ENCODE peak calls at places on chromosomes 1 and 21, in four cellular contexts. X is left ventricle myocardium inferior, I is progenitor cell of endocrine pancreas, A is MM.1S. J is an unnamed sample.

GRCh38 chr21:45255381-45256020 is 32.2 kb downstream of the POFUT2 start:
- DNase-seq in X (no peak), I (peak; percentile 9), A (peak; percentile 87), J (no peak)

GRCh38 chr1:55938861-55939260 is 640.5 kb downstream of the PLPP3 start:
- DNase-seq in X (no peak), I (no peak), A (no peak), J (no peak)

GRCh38 chr1:197399691-197400521 is 131.9 kb downstream of the CRB1 start:
- DNase-seq in X (no peak), I (no peak), A (peak; percentile 71), J (no peak)

GRCh38 chr1:217660353-217661062 is 29.4 kb downstream of the SPATA17 start:
- DNase-seq in X (no peak), I (no peak), A (peak; percentile 44), J (no peak)

GRCh38 chr1:40075251-40075650 is 21.8 kb downstream of the PPT1 start:
- DNase-seq in X (no peak), I (no peak), A (no peak), J (no peak)

GRCh38 chr1:23100074-23100748 is 68.4 kb downstream of the LUZP1 start:
- DNase-seq in X (no peak), I (no peak), A (no peak), J (peak; percentile 54)

GRCh38 chr1:246798606-246799496 is 74.6 kb downstream of the SCCPDH start:
- DNase-seq in X (peak; percentile 35), I (no peak), A (no peak), J (no peak)

GRCh38 chr1:41122851-41123518 is 101.5 kb upstream of the SLFNL1 start:
- DNase-seq in X (no peak), I (no peak), A (no peak), J (no peak)

GRCh38 chr1:10681296-10682113 is 114.9 kb downstream of the CASZ1 start:
- DNase-seq in X (no peak), I (no peak), A (no peak), J (no peak)

GRCh38 chr1:89873250-89873649 is 52.4 kb downstream of the LRRC8D start:
- DNase-seq in X (no peak), I (no peak), A (no peak), J (no peak)

GRCh38 chr1:234473123-234473522 is 5.9 kb downstream of the TARBP1 start:
- DNase-seq in X (no peak), I (no peak), A (no peak), J (no peak)

GRCh38 chr1:6646499-6647148 is 22.0 kb downstream of the THAP3 start:
- DNase-seq in X (no peak), I (no peak), A (peak; percentile 37), J (no peak)

GRCh38 chr1:232012773-232013386 is 386.3 kb downstream of the DISC1 start:
- DNase-seq in X (peak; percentile 26), I (no peak), A (no peak), J (no peak)

GRCh38 chr1:3661631-3662030 is 9.3 kb downstream of the TP73 start:
- DNase-seq in X (no peak), I (no peak), A (no peak), J (no peak)

GRCh38 chr1:156676820-156677615 is at the start of gene NES:
- DNase-seq in X (peak; percentile 84), I (no peak), A (no peak), J (no peak)

GRCh38 chr1:17587693-17588047 is 48.2 kb downstream of the ARHGEF10L start:
- DNase-seq in X (no peak), I (no peak), A (no peak), J (no peak)

GRCh38 chr1:162383516-162383915 is 2.0 kb downstream of the C1orf226 start:
- DNase-seq in X (no peak), I (no peak), A (no peak), J (no peak)

GRCh38 chr1:9303916-9304315 is 11.2 kb downstream of the SPSB1 start:
- DNase-seq in X (no peak), I (no peak), A (no peak), J (no peak)

GRCh38 chr1:228335406-228336307 is 71.0 kb downstream of the TRIM11 start:
- DNase-seq in X (peak; percentile 0), I (no peak), A (no peak), J (peak; percentile 8)

GRCh38 chr1:68624233-68624632 is 127.4 kb upstream of the DEPDC1 start:
- DNase-seq in X (no peak), I (no peak), A (no peak), J (no peak)

GRCh38 chr1:37056201-37056764 is 22.0 kb upstream of the GRIK3 start:
- DNase-seq in X (no peak), I (no peak), A (no peak), J (no peak)

DNA sequence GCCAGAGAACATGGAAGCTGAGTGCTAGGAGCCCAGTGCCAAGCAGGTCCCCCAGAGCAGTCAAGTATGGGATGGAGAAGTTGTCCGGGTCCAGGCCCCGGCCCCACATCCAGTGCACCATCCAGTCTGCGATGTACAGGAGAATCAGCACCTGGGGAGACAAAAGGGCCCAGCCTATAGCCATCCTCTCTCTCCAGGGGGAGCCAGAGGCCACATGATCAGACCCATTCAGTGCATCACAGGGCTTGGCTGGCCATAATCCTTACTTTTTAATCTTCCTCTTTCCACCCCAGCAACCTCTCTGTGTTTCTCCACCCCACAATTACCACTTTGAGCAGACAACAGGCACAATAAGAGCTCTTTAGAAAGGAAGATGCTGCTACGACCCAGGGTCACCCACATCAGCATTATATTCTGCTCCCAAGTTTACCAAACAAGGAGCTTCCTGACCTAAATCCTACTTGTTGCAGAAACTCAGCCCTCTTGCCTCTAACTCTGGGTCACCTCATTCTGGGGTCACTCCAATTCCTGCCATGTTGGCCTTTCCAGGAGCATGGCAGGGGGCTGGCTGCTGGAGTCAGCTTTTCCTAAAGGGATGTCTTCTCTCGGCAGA is 16.4 kb upstream of the RAB29 start:
- DNase-seq in X (peak; percentile 55), I (peak; percentile 39), A (peak; percentile 72), J (peak; percentile 46)
- TF ChIP-seq CTCF in X (peak; percentile 77), I (peak; percentile 84), A (peak; percentile 97), J (peak; percentile 69)

GRCh38 chr1:14850563-14850962 is 252.1 kb downstream of the KAZN start:
- DNase-seq in X (no peak), I (no peak), A (peak; percentile 59), J (no peak)
- TF ChIP-seq CTCF in X (no peak), I (peak; percentile 42), A (peak; percentile 72), J (no peak)

GRCh38 chr1:211472724-211473123 is 19.2 kb downstream of the RD3 start:
- DNase-seq in X (no peak), I (no peak), A (no peak), J (no peak)

GRCh38 chr1:211468595-211468994 is 23.4 kb downstream of the RD3 start:
- DNase-seq in X (peak; percentile 44), I (no peak), A (no peak), J (no peak)

GRCh38 chr1:211473823-211474222 is 18.1 kb downstream of the RD3 start:
- DNase-seq in X (no peak), I (no peak), A (no peak), J (no peak)

GRCh38 chr1:211469113-211469512 is 22.8 kb downstream of the RD3 start:
- DNase-seq in X (no peak), I (no peak), A (no peak), J (no peak)

DNA sequence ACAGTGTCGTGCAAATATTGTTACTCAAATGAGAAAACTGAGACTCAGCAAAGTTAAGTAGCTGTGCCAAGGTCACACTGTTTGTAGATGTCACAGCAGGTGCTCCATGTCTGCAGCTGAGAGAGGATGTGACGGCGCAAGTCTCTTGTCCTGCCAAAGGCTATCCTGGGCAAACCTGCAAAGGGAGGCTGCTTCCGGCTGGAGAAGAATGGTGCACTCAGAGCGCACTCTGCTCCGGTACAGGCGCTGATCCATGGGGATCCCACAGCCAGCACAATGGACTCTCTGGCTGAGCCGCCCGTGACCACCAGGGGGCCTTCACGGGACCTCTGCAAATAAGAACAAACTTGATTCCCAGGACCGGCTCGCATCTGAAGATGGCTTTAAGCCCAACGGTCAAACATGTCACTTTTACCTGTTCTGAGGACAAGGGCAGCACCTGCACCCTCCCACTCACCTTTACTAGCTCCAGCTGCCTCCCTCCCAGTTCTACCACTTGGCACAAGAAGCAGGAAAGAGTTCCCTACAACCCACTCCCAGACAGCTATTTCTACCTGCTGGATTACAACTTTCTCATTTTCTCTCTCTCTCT is 21.9 kb downstream of the RD3 start:
- DNase-seq in X (peak; percentile 80), I (peak; percentile 80), A (peak; percentile 80), J (peak; percentile 27)
- TF ChIP-seq CTCF in X (peak; percentile 93), I (peak; percentile 91), A (peak; percentile 98), J (peak; percentile 84)

GRCh38 chr21:18387994-18388393 is 15.6 kb downstream of the TMPRSS15 start:
- DNase-seq in X (no peak), I (no peak), A (peak; percentile 27), J (no peak)

GRCh38 chr21:18382141-18382540 is 21.4 kb downstream of the TMPRSS15 start:
- DNase-seq in X (no peak), I (no peak), A (peak; percentile 48), J (no peak)

GRCh38 chr21:18384771-18385170 is 18.8 kb downstream of the TMPRSS15 start:
- DNase-seq in X (no peak), I (no peak), A (peak; percentile 57), J (no peak)
- TF ChIP-seq CTCF in X (peak; percentile 47), I (peak; percentile 70), A (peak; percentile 66), J (no peak)

GRCh38 chr1:216075339-216075738 is 347.9 kb downstream of the USH2A start:
- DNase-seq in X (no peak), I (no peak), A (no peak), J (no peak)
- TF ChIP-seq CTCF in X (no peak), I (no peak), A (no peak), J (no peak)

DNA sequence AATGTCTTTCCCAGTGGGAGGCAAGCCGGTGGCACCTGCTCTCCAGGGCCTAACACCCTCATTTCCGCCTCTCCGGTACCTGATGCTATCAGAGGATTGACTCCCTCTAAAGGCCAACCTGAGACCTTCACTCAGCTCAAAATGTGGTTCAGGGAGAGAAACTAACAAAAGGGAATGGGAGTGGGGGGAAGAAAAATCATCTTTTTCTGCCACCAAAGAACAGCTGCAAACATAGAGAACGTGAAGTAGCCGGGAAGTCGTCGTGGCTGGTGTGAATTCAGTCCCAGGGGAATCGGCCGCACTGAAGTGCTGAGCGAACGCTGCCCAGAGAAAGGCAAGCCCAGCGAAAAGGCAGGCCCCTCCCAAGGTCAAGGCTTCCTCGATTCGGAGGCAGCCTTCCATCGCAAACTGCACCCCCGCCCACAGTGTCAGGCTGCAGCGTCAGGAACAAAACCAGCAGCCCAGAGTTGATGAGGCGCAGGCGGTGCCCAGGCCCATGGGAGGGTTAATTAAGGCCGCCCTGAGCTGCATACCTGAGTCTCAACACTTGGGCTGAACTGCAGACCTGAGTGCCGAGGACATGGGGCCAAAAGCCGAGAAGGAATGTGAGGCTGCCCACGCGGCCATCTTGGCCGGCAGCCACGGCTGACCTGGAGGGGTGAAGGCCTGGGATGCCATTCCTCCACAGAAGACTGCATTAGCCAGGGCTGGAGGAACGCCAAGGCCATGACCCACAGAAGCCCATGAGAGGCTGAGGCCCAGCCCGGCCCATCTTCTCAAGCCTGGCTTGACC is 160.2 kb downstream of the PSMG1 start:
- DNase-seq in X (peak; percentile 87), I (no peak), A (no peak), J (no peak)
- TF ChIP-seq CTCF in X (peak; percentile 54), I (peak; percentile 44), A (no peak), J (no peak)

GRCh38 chr1:182809414-182809957 is 19.9 kb downstream of the NPL start:
- DNase-seq in X (no peak), I (no peak), A (no peak), J (no peak)
- TF ChIP-seq CTCF in X (no peak), I (no peak), A (no peak), J (no peak)